ENCODE peak calls at places on chromosomes 16 and 17, in six cellular contexts. L is fibroblast of lung, E is pancreas, U is PC-9, A is esophagus squamous epithelium, I is lung. Z is an unnamed sample.

GRCh38 chr17:44320066-44320465 is 4.6 kb downstream of the SLC25A39 start:
- DNase-seq in L (no peak), E (no peak), U (no peak), A (no peak), I (no peak), Z (no peak)

GRCh38 chr17:37744961-37745800 is at the start of gene HNF1B:
- DNase-seq in L (no peak), E (peak; percentile 89), U (no peak), A (no peak), I (peak; percentile 69), Z (no peak)

GRCh38 chr16:66921758-66922450 is 3.2 kb upstream of the CDH16 start:
- DNase-seq in L (no peak), E (no peak), U (no peak), A (no peak), I (no peak), Z (no peak)

GRCh38 chr17:72691601-72692000 is 400.9 kb downstream of the SLC39A11 start:
- DNase-seq in L (peak; percentile 89), E (no peak), U (no peak), A (no peak), I (no peak), Z (no peak)

GRCh38 chr16:76532188-76532973 is 255.2 kb downstream of the CNTNAP4 start:
- DNase-seq in L (no peak), E (no peak), U (no peak), A (no peak), I (no peak), Z (no peak)

GRCh38 chr16:73057369-73058210 is 9.7 kb upstream of the ZFHX3 start:
- DNase-seq in L (no peak), E (no peak), U (peak; percentile 32), A (no peak), I (no peak), Z (peak; percentile 45)

GRCh38 chr16:58099097-58099955 is 29.9 kb downstream of the CFAP20 start:
- DNase-seq in L (no peak), E (no peak), U (no peak), A (no peak), I (no peak), Z (no peak)

GRCh38 chr16:88289001-88289400 is 93.8 kb upstream of the ZNF469 start:
- DNase-seq in L (no peak), E (no peak), U (no peak), A (no peak), I (no peak), Z (no peak)

GRCh38 chr16:73058616-73059409 is 10.9 kb upstream of the ZFHX3 start:
- DNase-seq in L (peak; percentile 77), E (no peak), U (peak; percentile 34), A (no peak), I (no peak), Z (peak; percentile 40)

GRCh38 chr16:87965973-87966667 is 14.9 kb downstream of the BANP start:
- DNase-seq in L (peak; percentile 87), E (no peak), U (no peak), A (no peak), I (no peak), Z (no peak)

GRCh38 chr17:3963214-3964201 is 729 bp downstream of the ATP2A3 start:
- DNase-seq in L (no peak), E (no peak), U (no peak), A (peak; percentile 57), I (no peak), Z (no peak)

GRCh38 chr16:50166511-50167500 is 13.7 kb downstream of the TENT4B start:
- DNase-seq in L (no peak), E (no peak), U (no peak), A (no peak), I (no peak), Z (no peak)

GRCh38 chr17:35801583-35802224 is 6.3 kb upstream of the MMP28 start:
- DNase-seq in L (peak; percentile 55), E (no peak), U (no peak), A (no peak), I (no peak), Z (peak; percentile 83)

GRCh38 chr16:66467611-66468010 is 40.5 kb downstream of the BEAN1 start:
- DNase-seq in L (no peak), E (no peak), U (no peak), A (no peak), I (no peak), Z (no peak)

GRCh38 chr16:84526794-84527485 is 22.5 kb upstream of the MEAK7 start:
- DNase-seq in L (peak; percentile 49), E (no peak), U (no peak), A (no peak), I (no peak), Z (no peak)

GRCh38 chr17:63425478-63425877 is 20.6 kb downstream of the CYB561 start:
- DNase-seq in L (peak; percentile 89), E (peak; percentile 65), U (peak; percentile 66), A (no peak), I (peak; percentile 74), Z (peak; percentile 63)

GRCh38 chr16:84647830-84648594 is at the start of gene KLHL36:
- DNase-seq in L (peak; percentile 20), E (peak; percentile 53), U (peak; percentile 57), A (no peak), I (peak; percentile 46), Z (peak; percentile 51)

GRCh38 chr16:81181013-81181720 is 57.3 kb upstream of the BCO1 start:
- DNase-seq in L (peak; percentile 95), E (peak; percentile 66), U (peak; percentile 92), A (peak; percentile 12), I (peak; percentile 75), Z (peak; percentile 86)

GRCh38 chr17:21125862-21126261 is 902 bp upstream of the DHRS7B start:
- DNase-seq in L (no peak), E (no peak), U (no peak), A (no peak), I (no peak), Z (no peak)

GRCh38 chr17:3935140-3935542 is 18.9 kb upstream of the P2RX1 start:
- DNase-seq in L (peak; percentile 79), E (peak; percentile 55), U (peak; percentile 77), A (no peak), I (peak; percentile 80), Z (peak; percentile 71)

GRCh38 chr17:41397003-41397665 is at the start of gene KRT31:
- DNase-seq in L (no peak), E (no peak), U (no peak), A (no peak), I (no peak), Z (no peak)

GRCh38 chr17:39219647-39220154 is 6.0 kb downstream of the STAC2 start:
- DNase-seq in L (no peak), E (no peak), U (no peak), A (no peak), I (no peak), Z (peak; percentile 63)

GRCh38 chr17:83055911-83056582 is 23.4 kb upstream of the METRNL start:
- DNase-seq in L (peak; percentile 82), E (peak; percentile 14), U (peak; percentile 34), A (no peak), I (no peak), Z (no peak)

DNA sequence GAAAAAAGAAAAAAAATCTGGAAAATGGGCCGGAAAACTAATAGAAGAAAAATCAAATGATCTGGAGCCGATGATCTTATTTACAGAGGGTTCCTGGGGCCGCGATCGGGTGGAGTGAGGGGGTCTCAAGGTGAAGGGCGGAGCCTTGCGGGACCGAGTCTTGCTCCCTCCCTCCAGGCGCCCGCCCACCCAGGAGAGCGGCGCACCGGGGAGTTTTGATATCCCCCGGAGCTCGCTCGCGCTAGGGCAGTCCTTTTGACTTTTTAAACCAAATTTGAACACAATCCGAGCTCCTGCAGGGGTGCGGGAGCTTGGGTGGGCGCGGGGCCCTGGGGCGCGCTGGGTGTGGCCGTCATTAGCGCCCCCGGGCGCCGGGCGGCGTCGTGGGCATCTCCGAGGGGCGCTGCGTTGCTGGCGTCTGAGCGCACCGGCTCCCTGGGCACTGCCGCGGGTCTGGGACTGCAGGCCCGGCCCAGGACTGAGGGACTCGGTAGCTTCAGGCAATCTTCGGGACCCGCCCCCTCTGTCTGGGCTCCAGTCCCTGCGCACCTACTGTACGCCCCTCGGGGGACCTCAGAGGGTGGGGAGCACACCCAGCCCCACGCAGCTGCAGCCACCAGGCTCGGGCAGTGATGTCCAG is 10.9 kb downstream of the MAF start:
- DNase-seq in L (no peak), E (no peak), U (no peak), A (no peak), I (no peak), Z (peak; percentile 17)
- TF ChIP-seq CTCF in L (no peak), E (no peak), U (no peak), A (no peak), I (no peak), Z (no peak)

DNA sequence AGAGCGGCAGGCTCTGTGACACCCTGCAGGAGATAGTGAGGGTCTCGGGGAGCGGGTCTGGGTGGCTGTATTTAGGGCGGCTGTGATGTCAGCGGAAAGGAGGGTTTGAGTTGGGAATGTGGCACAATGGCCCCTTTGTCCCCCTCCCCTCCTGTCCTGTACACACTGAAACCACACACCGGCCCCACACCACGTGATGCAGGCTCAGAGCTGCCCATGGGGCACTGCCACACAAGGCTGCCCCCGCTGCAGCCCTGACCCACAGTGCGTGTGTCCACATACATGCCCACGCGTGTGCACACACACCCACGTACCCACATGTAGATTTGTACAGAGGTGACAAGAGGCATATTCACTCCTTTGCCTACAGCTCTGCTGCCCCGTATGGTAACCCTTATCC is 15.3 kb downstream of the SGCA start:
- DNase-seq in L (no peak), E (no peak), U (no peak), A (no peak), I (no peak), Z (no peak)
- H3K4me1 ChIP-seq in L (peaks cover 14% of the 10 kb centered on the region), E (no peaks in the 10 kb centered on the region), U (peaks cover 32% of the 10 kb centered on the region), A (peaks cover 43% of the 10 kb centered on the region), I (peaks cover 11% of the 10 kb centered on the region), Z (peaks cover 27% of the 10 kb centered on the region)

DNA sequence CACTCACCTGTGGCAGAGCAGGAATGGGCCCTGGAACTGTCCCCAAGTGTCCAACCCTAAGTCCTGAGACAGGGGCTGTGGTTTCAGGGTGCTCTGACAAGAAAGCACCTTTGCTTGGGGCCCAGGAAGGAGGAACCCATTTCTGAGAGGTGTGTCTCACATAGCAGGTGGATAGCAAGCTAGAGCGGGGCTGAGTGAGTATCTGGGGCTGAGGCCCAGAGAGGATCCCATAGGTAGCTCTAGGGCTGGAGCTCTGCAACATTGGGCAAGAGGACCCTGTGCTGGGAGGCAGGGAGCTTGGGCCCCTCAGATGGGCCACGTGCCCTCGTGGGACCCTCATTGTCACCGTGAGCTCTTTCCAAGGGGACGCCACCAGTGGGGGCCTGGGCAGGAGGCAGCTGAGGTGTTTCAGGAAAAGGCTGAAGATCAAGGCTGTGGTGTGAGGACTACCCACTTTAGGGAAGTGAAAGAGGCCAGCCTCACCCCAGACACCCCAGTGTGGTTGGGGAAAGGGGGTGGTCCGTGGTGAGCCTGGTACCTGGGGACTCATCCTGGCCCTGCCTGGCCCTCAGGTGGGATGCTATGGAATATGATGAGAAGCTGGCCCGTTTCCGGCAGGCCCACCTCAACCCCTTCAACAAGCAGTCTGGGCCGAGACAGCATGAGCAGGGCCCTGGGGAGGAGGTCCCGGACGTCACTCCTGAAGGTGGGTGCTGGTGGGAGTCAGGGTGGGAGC is 5.3 kb downstream of the DEF8 start:
- DNase-seq in L (no peak), E (no peak), U (no peak), A (no peak), I (no peak), Z (no peak)
- H3K36me3 ChIP-seq in L (peaks cover 18% of the 10 kb centered on the region), E (no peaks in the 10 kb centered on the region), U (no peaks in the 10 kb centered on the region), A (no peaks in the 10 kb centered on the region), I (no peaks in the 10 kb centered on the region), Z (peaks cover 37% of the 10 kb centered on the region)

DNA sequence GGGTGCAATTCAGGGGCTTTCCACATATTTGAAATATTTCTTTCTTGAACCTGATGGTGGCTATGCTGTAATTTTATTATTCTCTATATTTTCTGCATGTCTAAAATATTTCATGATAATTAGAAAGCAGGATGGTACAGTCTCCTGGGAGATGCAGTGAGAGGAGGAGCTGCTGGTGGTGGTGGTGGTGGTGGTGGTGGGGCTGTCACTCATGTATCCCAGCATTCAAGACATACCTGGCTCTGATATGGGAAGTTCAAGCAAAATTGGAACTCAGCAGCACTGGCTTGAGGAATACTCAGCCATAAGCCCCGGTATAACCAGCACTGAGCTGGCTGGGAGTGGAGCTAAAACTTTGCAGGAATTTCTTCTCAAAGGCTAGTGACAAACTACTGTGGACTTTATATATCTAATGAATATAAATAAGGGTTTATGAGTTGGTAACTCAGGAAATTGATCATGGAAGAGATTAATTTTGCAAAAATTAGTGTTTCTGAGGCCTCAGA is 200.3 kb downstream of the PRKCB start:
- DNase-seq in L (no peak), E (no peak), U (no peak), A (no peak), I (no peak), Z (no peak)
- TF ChIP-seq CTCF in L (no peak), E (no peak), U (no peak), A (no peak), I (no peak), Z (no peak)

Z was measured in heart right ventricle.